ENCODE peak calls at places on chromosomes 13 and 19, in seven cellular contexts. Y is tibial artery, T is dorsolateral prefrontal cortex, K is adrenal gland, D is prostate gland, P is spleen, N is HCT116. S is an unnamed sample.

GRCh38 chr19:1285737-1286360 is at the start of gene EFNA2:
- DNase-seq in N (no peak), T (no peak), D (no peak), K (no peak), Y (no peak), P (no peak), S (no peak)

GRCh38 chr13:24288870-24289269 is 20.5 kb upstream of the C1QTNF9 start:
- DNase-seq in P (no peak), Y (no peak), K (no peak), D (no peak), T (no peak), N (no peak), S (no peak)

GRCh38 chr19:1455336-1456120 is 5.6 kb downstream of the APC2 start:
- DNase-seq in Y (no peak), D (no peak), T (no peak), K (no peak), P (no peak), N (peak), S (peak)

GRCh38 chr13:33150662-33151061 is 134.4 kb downstream of the KL start:
- DNase-seq in N (no peak), D (no peak), Y (no peak), K (no peak), T (no peak), P (no peak), S (no peak)

GRCh38 chr13:91347996-91348905 is 764 bp downstream of the MIR17HG start:
- DNase-seq in T (peak), K (peak), Y (no peak), N (no peak), D (peak), P (peak), S (no peak)

GRCh38 chr19:4115050-4115817 is 8.7 kb downstream of the MAP2K2 start:
- DNase-seq in K (peak), P (peak), Y (no peak), N (no peak), T (peak), D (no peak), S (no peak)

GRCh38 chr19:27971071-27971470 is 1241.9 kb downstream of the UQCRFS1 start:
- DNase-seq in T (no peak), N (no peak), P (no peak), D (no peak), K (no peak), Y (no peak), S (no peak)

GRCh38 chr13:49098198-49098597 is 121.9 kb upstream of the MLNR start:
- DNase-seq in Y (no peak), N (peak), D (peak), K (peak), T (no peak), P (no peak), S (peak)

GRCh38 chr13:103246581-103247200 is 180.5 kb upstream of the SLC10A2 start:
- DNase-seq in K (no peak), N (no peak), T (no peak), Y (no peak), D (no peak), P (no peak), S (no peak)

GRCh38 chr19:33216198-33216830 is 9.3 kb downstream of the SLC7A10 start:
- DNase-seq in D (no peak), T (no peak), P (no peak), Y (no peak), N (no peak), K (no peak), S (no peak)

GRCh38 chr13:41554626-41555386 is 97.5 kb downstream of the RGCC start:
- DNase-seq in P (peak), N (no peak), Y (no peak), D (no peak), T (no peak), K (no peak), S (no peak)

GRCh38 chr13:97122381-97122996 is 99.6 kb upstream of the MBNL2 start:
- DNase-seq in D (no peak), P (no peak), T (no peak), N (peak), K (no peak), Y (no peak), S (peak)

GRCh38 chr13:74097116-74097515 is 37.1 kb downstream of the KLF12 start:
- DNase-seq in D (no peak), P (no peak), K (no peak), T (no peak), N (no peak), Y (no peak), S (no peak)

GRCh38 chr13:42078113-42078769 is 29.8 kb downstream of the DGKH start:
- DNase-seq in Y (no peak), N (no peak), P (no peak), T (no peak), D (no peak), K (no peak), S (no peak)

GRCh38 chr19:27736225-27736624 is 1476.7 kb downstream of the UQCRFS1 start:
- DNase-seq in K (no peak), N (no peak), P (no peak), T (no peak), Y (no peak), D (no peak), S (no peak)

GRCh38 chr19:4705413-4706131 is 18.1 kb downstream of the DPP9 start:
- DNase-seq in K (no peak), D (no peak), N (no peak), T (no peak), P (no peak), Y (no peak), S (no peak)

GRCh38 chr19:9916719-9917118 is 19.6 kb downstream of the OLFM2 start:
- DNase-seq in D (no peak), T (no peak), P (no peak), N (no peak), Y (no peak), K (no peak), S (no peak)

GRCh38 chr13:94657167-94657566 is 55.2 kb downstream of the SOX21 start:
- DNase-seq in P (no peak), D (no peak), K (no peak), N (no peak), Y (no peak), T (no peak), S (no peak)

GRCh38 chr19:6076675-6077463 is 33.4 kb downstream of the RFX2 start:
- DNase-seq in P (no peak), Y (no peak), N (no peak), K (no peak), D (no peak), T (no peak), S (peak)

GRCh38 chr19:2095338-2095938 is 688 bp downstream of the MOB3A start:
- DNase-seq in Y (no peak), T (no peak), K (no peak), N (no peak), P (peak), D (no peak), S (no peak)

GRCh38 chr13:29500426-29500825 is 95.1 kb downstream of the SLC7A1 start:
- DNase-seq in D (no peak), Y (no peak), N (no peak), K (no peak), T (no peak), P (peak), S (no peak)

GRCh38 chr13:49935171-49936084 is 712 bp downstream of the SPRYD7 start:
- DNase-seq in K (no peak), P (no peak), N (peak), D (peak), Y (peak), T (peak), S (peak)

GRCh38 chr13:99144306-99144705 is 56.3 kb upstream of the UBAC2 start:
- DNase-seq in D (no peak), P (no peak), K (no peak), N (no peak), Y (no peak), T (no peak), S (no peak)

GRCh38 chr13:48749144-48749543 is 95.4 kb downstream of the CYSLTR2 start:
- DNase-seq in K (no peak), T (no peak), P (no peak), N (no peak), D (no peak), Y (no peak), S (peak)

GRCh38 chr13:90272356-90272755 is 1075.1 kb upstream of the MIR17HG start:
- DNase-seq in N (no peak), Y (no peak), P (no peak), K (no peak), D (no peak), T (no peak), S (peak)

GRCh38 chr13:114100446-114101320 is 31.7 kb downstream of the RASA3 start:
- DNase-seq in D (no peak), K (no peak), Y (peak), P (peak), T (no peak), N (no peak), S (no peak)

GRCh38 chr19:41302624-41303351 is 7.2 kb upstream of the CCDC97 start:
- DNase-seq in N (no peak), D (no peak), Y (peak), K (no peak), P (peak), T (no peak), S (no peak)

GRCh38 chr19:51761696-51762095 is 716 bp downstream of the FPR2 start:
- DNase-seq in K (no peak), D (no peak), T (no peak), P (no peak), N (no peak), Y (no peak), S (no peak)

GRCh38 chr13:56351041-56351440 is 789.7 kb upstream of the PRR20A start:
- DNase-seq in N (no peak), D (no peak), K (no peak), T (no peak), P (no peak), Y (no peak), S (no peak)

GRCh38 chr13:106129273-106129672 is 406.2 kb downstream of the EFNB2 start:
- DNase-seq in D (no peak), K (no peak), T (no peak), N (no peak), Y (no peak), P (no peak), S (no peak)

GRCh38 chr13:80973721-80974120 is 632.8 kb upstream of the SPRY2 start:
- DNase-seq in D (no peak), P (no peak), N (no peak), K (no peak), T (no peak), Y (no peak), S (no peak)

GRCh38 chr19:1875646-1876493 is 9.4 kb downstream of the ABHD17A start:
- DNase-seq in P (peak), D (peak), N (peak), T (peak), K (peak), Y (peak), S (peak)

GRCh38 chr19:10068205-10068604 is 17.9 kb upstream of the SHFL start:
- DNase-seq in T (no peak), Y (no peak), N (no peak), K (no peak), P (no peak), D (no peak), S (no peak)

GRCh38 chr19:46573679-46574522 is 27.2 kb upstream of the CALM3 start:
- DNase-seq in Y (no peak), P (no peak), K (no peak), N (no peak), T (no peak), D (no peak), S (no peak)

GRCh38 chr19:16589917-16590316 is 17.7 kb upstream of the SLC35E1 start:
- DNase-seq in P (no peak), D (no peak), Y (no peak), N (no peak), K (no peak), T (no peak), S (no peak)

GRCh38 chr13:37686501-37686900 is 87.9 kb upstream of the POSTN start:
- DNase-seq in D (no peak), P (no peak), K (no peak), T (no peak), N (no peak), Y (no peak), S (no peak)

GRCh38 chr13:47094734-47095434 is 198.0 kb upstream of the HTR2A start:
- DNase-seq in D (no peak), K (no peak), N (no peak), T (no peak), Y (no peak), P (no peak), S (no peak)

DNA sequence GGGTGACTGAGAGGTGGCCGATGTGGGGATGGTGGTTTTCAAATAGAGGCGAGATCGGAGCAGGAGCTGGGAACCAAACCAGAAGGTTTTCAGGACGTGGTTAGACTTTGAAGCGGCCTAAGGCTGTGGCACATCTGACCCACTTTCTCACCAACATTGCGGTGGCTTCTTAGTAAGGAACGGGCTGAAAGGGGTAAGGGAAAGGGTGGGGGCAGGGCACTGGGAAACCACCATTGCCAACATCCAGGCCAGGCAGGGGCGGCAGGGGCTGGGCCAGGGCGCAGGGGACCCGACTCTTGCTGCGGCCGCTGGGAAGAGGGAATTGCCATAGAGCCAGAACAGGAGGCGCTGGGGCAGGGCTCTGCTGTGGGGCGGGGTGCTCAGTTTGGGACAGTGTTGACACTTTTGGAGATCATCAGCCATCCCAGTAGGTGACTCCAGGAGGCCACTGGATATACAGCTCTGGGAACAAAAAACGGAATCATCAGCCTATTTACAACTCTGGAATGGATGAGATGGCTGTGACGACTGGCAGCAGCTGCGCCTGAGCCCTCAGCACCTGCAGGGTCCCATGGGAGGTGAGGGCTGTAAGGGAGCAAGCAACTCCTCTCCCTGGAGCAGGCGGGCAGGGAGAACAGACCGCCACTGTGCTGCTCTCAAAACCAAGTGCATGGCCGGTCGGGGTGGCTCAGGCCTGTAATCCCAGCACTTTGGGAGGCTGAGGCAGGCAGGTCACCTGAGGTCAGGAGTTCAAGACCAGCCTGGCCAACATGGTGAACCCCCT is 52.2 kb downstream of the IRS2 start:
- DNase-seq in N (no peak), K (no peak), D (no peak), Y (no peak), P (no peak), T (no peak), S (no peak)
- H3K27ac ChIP-seq in N (no peak), K (no peak), D (no peak), Y (no peak), P (no peak), T (no peak), S (no peak)

DNA sequence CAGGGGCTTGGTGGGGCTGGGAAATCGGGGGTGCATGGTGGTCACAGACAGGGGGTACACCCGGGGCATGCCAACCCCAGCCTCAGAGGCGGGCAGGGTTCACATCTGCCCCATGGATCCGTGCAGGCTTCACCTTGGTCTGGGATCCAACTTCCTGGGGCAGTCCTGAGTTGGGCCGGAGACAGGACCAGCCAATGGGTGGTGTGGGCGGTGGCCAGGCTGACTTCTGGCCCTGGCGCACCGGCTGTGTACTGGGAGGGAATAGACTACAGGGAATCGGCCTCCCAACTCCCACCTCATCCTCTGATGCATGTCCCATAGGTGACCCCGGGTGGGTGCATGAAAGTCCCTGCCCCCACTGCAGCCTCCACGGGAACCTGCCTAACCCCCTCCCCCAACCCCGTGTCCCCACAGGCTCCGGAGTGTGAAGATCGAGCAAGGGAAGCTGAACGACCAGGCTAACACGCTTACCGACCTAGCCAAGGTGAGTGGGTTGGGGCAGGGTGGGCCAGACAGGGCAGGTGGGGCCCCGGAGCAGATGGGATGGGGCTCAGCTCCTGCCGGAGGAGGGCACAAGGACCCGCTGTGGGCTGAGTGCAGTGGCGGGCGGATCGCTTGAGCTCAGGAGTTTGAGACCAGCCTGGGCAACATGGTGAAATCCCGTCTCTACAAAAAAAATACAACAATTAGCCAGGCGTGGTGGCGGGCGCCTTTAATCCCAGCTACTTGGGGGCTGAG is 14.7 kb upstream of the ARRDC2 start:
- DNase-seq in N (no peak), Y (no peak), P (no peak), K (no peak), T (no peak), D (no peak), S (no peak)
- H3K27ac ChIP-seq in N (no peak), Y (no peak), P (no peak), K (no peak), T (no peak), D (no peak), S (no peak)

GRCh38 chr19:14814982-14815381 is 20.0 kb downstream of the OR7A5 start:
- DNase-seq in N (no peak), K (no peak), Y (no peak), D (no peak), P (no peak), T (no peak), S (no peak)

GRCh38 chr19:14804755-14805154 is 26.4 kb upstream of the ADGRE2 start:
- DNase-seq in T (no peak), P (no peak), N (no peak), K (peak), Y (no peak), D (no peak), S (no peak)

DNA sequence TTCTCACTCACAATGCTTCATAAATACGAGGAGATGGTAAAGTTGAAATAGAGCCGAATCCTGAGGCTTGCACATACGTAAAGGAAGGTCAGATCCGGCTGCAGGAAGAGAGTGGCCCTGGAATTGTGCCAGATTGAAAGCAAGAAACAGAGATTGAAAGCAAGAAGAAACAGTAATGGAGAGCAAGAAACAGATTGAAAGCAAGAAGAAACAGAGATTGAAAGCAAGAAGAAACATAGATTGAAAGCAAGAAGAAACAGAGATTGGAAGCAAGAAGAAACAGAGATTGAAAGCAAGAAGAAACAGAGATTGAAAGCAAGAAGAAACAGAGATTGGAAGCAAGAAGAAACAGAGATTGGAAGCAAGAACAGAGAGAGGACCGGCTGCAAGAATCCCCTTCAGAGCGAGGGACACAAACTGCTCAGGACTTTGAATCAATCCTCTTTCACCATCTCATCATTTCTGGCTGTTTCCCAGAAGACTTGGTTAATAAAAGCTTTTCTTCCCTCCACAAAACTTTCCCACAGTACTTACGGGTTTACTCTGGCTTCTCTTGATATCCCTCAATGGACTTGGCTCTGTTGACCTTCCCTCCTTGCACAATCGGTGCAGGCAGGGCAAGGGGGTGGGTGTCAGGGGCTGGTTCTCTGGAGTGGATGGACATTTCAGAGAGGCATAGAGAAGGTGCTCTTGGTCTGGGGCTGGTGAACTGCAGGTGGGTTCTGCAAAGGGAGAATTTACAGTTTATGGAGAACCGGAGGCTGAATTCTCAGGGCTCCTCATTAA is 25.5 kb downstream of the OR7A5 start:
- DNase-seq in P (no peak), N (no peak), D (peak), K (no peak), Y (no peak), T (no peak), S (no peak)
- H3K27ac ChIP-seq in P (no peak), N (no peak), D (no peak), K (no peak), Y (no peak), T (no peak), S (no peak)

GRCh38 chr19:35106898-35107540 is 8.6 kb upstream of the FXYD3 start:
- DNase-seq in K (no peak), N (no peak), Y (no peak), P (no peak), D (no peak), T (no peak), S (no peak)

GRCh38 chr19:35110974-35111373 is 4.6 kb upstream of the FXYD3 start:
- DNase-seq in N (no peak), K (no peak), Y (no peak), T (no peak), D (no peak), P (no peak), S (no peak)

GRCh38 chr19:35107541-35107939 is 8.1 kb upstream of the FXYD3 start:
- DNase-seq in K (no peak), P (no peak), D (no peak), Y (no peak), N (peak), T (peak), S (peak)

GRCh38 chr19:35108730-35109129 is 6.9 kb upstream of the FXYD3 start:
- DNase-seq in Y (no peak), N (no peak), T (no peak), P (no peak), D (no peak), K (no peak), S (no peak)

DNA sequence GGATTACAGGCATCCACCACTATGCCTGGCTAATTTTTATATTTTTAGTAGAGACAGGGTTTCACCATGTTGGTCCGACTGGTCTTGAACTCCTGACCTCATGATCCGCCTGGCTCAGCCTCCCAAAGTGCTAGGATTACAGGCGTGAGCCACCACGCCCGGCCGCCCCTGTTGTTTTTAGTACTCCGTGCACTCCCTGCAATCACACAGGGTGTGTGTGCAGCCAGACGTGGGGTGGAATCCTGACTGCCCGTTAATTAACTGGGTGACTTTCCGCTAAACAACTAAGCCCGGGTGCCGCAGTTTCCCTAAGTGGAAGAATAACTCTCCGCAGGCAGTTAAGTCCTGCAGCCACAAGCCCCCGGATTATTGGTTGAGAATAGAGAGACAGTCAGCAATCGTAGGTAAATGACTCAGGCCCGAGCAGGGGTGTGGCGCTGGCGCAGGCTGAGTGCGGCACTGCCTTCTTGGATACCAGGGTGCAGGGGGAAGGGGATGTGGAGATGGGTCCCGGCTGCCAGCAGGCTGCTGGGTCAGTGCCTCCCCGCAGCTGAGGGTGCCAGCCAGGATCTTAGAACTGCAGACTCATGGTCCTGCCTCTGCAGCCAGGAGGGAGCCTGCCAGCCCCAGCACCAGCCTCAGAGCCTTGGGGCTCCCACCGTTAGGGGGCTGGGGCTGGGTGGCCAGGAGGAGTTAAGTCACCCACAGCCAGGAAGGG is 6.1 kb upstream of the FXYD3 start:
- DNase-seq in T (no peak), P (no peak), K (no peak), Y (no peak), D (no peak), N (peak), S (no peak)
- H3K27ac ChIP-seq in T (peak), P (no peak), K (no peak), Y (no peak), D (no peak), N (peak), S (peak)